ENCODE peak calls at places on chromosomes 2 and 18, in nine cellular contexts. One of them, this sample, is unnamed.

GRCh38 chr2:40016151-40016885 is 237.3 kb upstream of the THUMPD2 start:
- DNase-seq in Kasumi-1: no peak
- DNase-seq in body of pancreas: no peak
- DNase-seq in HS-27A: no peak
- DNase-seq in stimulated activated CD8-positive, alpha-beta memory T cell treated with anti-CD3 and anti-CD28 coated beads, Interleukin-15, amount 100 ng/mL, for 24 hours: no peak
- DNase-seq in pancreas: no peak
- DNase-seq in neural progenitor cell: no peak
- DNase-seq in CD8-positive, alpha-beta memory T cell: no peak
- DNase-seq in heart right ventricle: no peak
- DNase-seq in this sample: no peak

GRCh38 chr18:55106466-55106865 is 147.2 kb upstream of the CCDC68 start:
- DNase-seq in Kasumi-1: no peak
- DNase-seq in body of pancreas: no peak
- DNase-seq in HS-27A: no peak
- DNase-seq in stimulated activated CD8-positive, alpha-beta memory T cell treated with anti-CD3 and anti-CD28 coated beads, Interleukin-15, amount 100 ng/mL, for 24 hours: no peak
- DNase-seq in pancreas: no peak
- DNase-seq in neural progenitor cell: no peak
- DNase-seq in CD8-positive, alpha-beta memory T cell: no peak
- DNase-seq in heart right ventricle: no peak
- DNase-seq in this sample: no peak

GRCh38 chr2:158414538-158414937 is 42.0 kb downstream of the CCDC148 start:
- DNase-seq in Kasumi-1: no peak
- DNase-seq in body of pancreas: no peak
- DNase-seq in HS-27A: peak; percentile 69
- DNase-seq in stimulated activated CD8-positive, alpha-beta memory T cell treated with anti-CD3 and anti-CD28 coated beads, Interleukin-15, amount 100 ng/mL, for 24 hours: no peak
- DNase-seq in pancreas: no peak
- DNase-seq in neural progenitor cell: no peak
- DNase-seq in CD8-positive, alpha-beta memory T cell: no peak
- DNase-seq in heart right ventricle: no peak
- DNase-seq in this sample: no peak

GRCh38 chr2:188629890-188630483 is 338.3 kb downstream of the GULP1 start:
- DNase-seq in Kasumi-1: no peak
- DNase-seq in body of pancreas: no peak
- DNase-seq in HS-27A: no peak
- DNase-seq in stimulated activated CD8-positive, alpha-beta memory T cell treated with anti-CD3 and anti-CD28 coated beads, Interleukin-15, amount 100 ng/mL, for 24 hours: no peak
- DNase-seq in pancreas: no peak
- DNase-seq in neural progenitor cell: peak; percentile 3
- DNase-seq in CD8-positive, alpha-beta memory T cell: no peak
- DNase-seq in heart right ventricle: no peak
- DNase-seq in this sample: no peak

GRCh38 chr2:17851731-17852585 is 26.5 kb upstream of the KCNS3 start:
- DNase-seq in Kasumi-1: peak; percentile 60
- DNase-seq in body of pancreas: peak; percentile 61
- DNase-seq in HS-27A: peak; percentile 36
- DNase-seq in stimulated activated CD8-positive, alpha-beta memory T cell treated with anti-CD3 and anti-CD28 coated beads, Interleukin-15, amount 100 ng/mL, for 24 hours: no peak
- DNase-seq in pancreas: peak; percentile 11
- DNase-seq in neural progenitor cell: peak; percentile 85
- DNase-seq in CD8-positive, alpha-beta memory T cell: no peak
- DNase-seq in heart right ventricle: peak; percentile 52
- DNase-seq in this sample: peak; percentile 70

GRCh38 chr18:80097201-80097600 is 11.9 kb upstream of the ADNP2 start:
- DNase-seq in Kasumi-1: no peak
- DNase-seq in body of pancreas: no peak
- DNase-seq in HS-27A: no peak
- DNase-seq in stimulated activated CD8-positive, alpha-beta memory T cell treated with anti-CD3 and anti-CD28 coated beads, Interleukin-15, amount 100 ng/mL, for 24 hours: no peak
- DNase-seq in pancreas: no peak
- DNase-seq in neural progenitor cell: no peak
- DNase-seq in CD8-positive, alpha-beta memory T cell: no peak
- DNase-seq in heart right ventricle: no peak
- DNase-seq in this sample: no peak

GRCh38 chr2:159086332-159086731 is 117.9 kb downstream of the TANC1 start:
- DNase-seq in Kasumi-1: no peak
- DNase-seq in body of pancreas: no peak
- DNase-seq in HS-27A: no peak
- DNase-seq in stimulated activated CD8-positive, alpha-beta memory T cell treated with anti-CD3 and anti-CD28 coated beads, Interleukin-15, amount 100 ng/mL, for 24 hours: no peak
- DNase-seq in pancreas: no peak
- DNase-seq in neural progenitor cell: no peak
- DNase-seq in CD8-positive, alpha-beta memory T cell: no peak
- DNase-seq in heart right ventricle: no peak
- DNase-seq in this sample: no peak

GRCh38 chr18:76588591-76589303 is 93.7 kb upstream of the ZNF516 start:
- DNase-seq in Kasumi-1: no peak
- DNase-seq in body of pancreas: no peak
- DNase-seq in HS-27A: no peak
- DNase-seq in stimulated activated CD8-positive, alpha-beta memory T cell treated with anti-CD3 and anti-CD28 coated beads, Interleukin-15, amount 100 ng/mL, for 24 hours: no peak
- DNase-seq in pancreas: no peak
- DNase-seq in neural progenitor cell: peak; percentile 27
- DNase-seq in CD8-positive, alpha-beta memory T cell: no peak
- DNase-seq in heart right ventricle: no peak
- DNase-seq in this sample: no peak

GRCh38 chr18:9925795-9926194 is 12.0 kb downstream of the VAPA start:
- DNase-seq in Kasumi-1: no peak
- DNase-seq in body of pancreas: no peak
- DNase-seq in HS-27A: no peak
- DNase-seq in stimulated activated CD8-positive, alpha-beta memory T cell treated with anti-CD3 and anti-CD28 coated beads, Interleukin-15, amount 100 ng/mL, for 24 hours: no peak
- DNase-seq in pancreas: no peak
- DNase-seq in neural progenitor cell: no peak
- DNase-seq in CD8-positive, alpha-beta memory T cell: no peak
- DNase-seq in heart right ventricle: no peak
- DNase-seq in this sample: no peak

GRCh38 chr18:59660976-59661743 is 36.1 kb downstream of the CCBE1 start:
- DNase-seq in Kasumi-1: no peak
- DNase-seq in body of pancreas: no peak
- DNase-seq in HS-27A: no peak
- DNase-seq in stimulated activated CD8-positive, alpha-beta memory T cell treated with anti-CD3 and anti-CD28 coated beads, Interleukin-15, amount 100 ng/mL, for 24 hours: no peak
- DNase-seq in pancreas: no peak
- DNase-seq in neural progenitor cell: no peak
- DNase-seq in CD8-positive, alpha-beta memory T cell: no peak
- DNase-seq in heart right ventricle: no peak
- DNase-seq in this sample: no peak

GRCh38 chr2:160538559-160539355 is 45.1 kb upstream of the RBMS1 start:
- DNase-seq in Kasumi-1: no peak
- DNase-seq in body of pancreas: no peak
- DNase-seq in HS-27A: no peak
- DNase-seq in stimulated activated CD8-positive, alpha-beta memory T cell treated with anti-CD3 and anti-CD28 coated beads, Interleukin-15, amount 100 ng/mL, for 24 hours: no peak
- DNase-seq in pancreas: no peak
- DNase-seq in neural progenitor cell: no peak
- DNase-seq in CD8-positive, alpha-beta memory T cell: no peak
- DNase-seq in heart right ventricle: peak; percentile 78
- DNase-seq in this sample: no peak

GRCh38 chr2:105763076-105763475 is 18.4 kb downstream of the NCK2 start:
- DNase-seq in Kasumi-1: no peak
- DNase-seq in body of pancreas: no peak
- DNase-seq in HS-27A: no peak
- DNase-seq in stimulated activated CD8-positive, alpha-beta memory T cell treated with anti-CD3 and anti-CD28 coated beads, Interleukin-15, amount 100 ng/mL, for 24 hours: no peak
- DNase-seq in pancreas: no peak
- DNase-seq in neural progenitor cell: no peak
- DNase-seq in CD8-positive, alpha-beta memory T cell: no peak
- DNase-seq in heart right ventricle: no peak
- DNase-seq in this sample: no peak

GRCh38 chr2:119823734-119824334 is 64.1 kb downstream of the PTPN4 start:
- DNase-seq in Kasumi-1: peak; percentile 72
- DNase-seq in body of pancreas: peak; percentile 33
- DNase-seq in HS-27A: no peak
- DNase-seq in stimulated activated CD8-positive, alpha-beta memory T cell treated with anti-CD3 and anti-CD28 coated beads, Interleukin-15, amount 100 ng/mL, for 24 hours: no peak
- DNase-seq in pancreas: no peak
- DNase-seq in neural progenitor cell: peak; percentile 54
- DNase-seq in CD8-positive, alpha-beta memory T cell: peak; percentile 31
- DNase-seq in heart right ventricle: no peak
- DNase-seq in this sample: peak; percentile 15

GRCh38 chr2:216164087-216164486 is 54.9 kb downstream of the XRCC5 start:
- DNase-seq in Kasumi-1: no peak
- DNase-seq in body of pancreas: no peak
- DNase-seq in HS-27A: no peak
- DNase-seq in stimulated activated CD8-positive, alpha-beta memory T cell treated with anti-CD3 and anti-CD28 coated beads, Interleukin-15, amount 100 ng/mL, for 24 hours: no peak
- DNase-seq in pancreas: no peak
- DNase-seq in neural progenitor cell: no peak
- DNase-seq in CD8-positive, alpha-beta memory T cell: no peak
- DNase-seq in heart right ventricle: no peak
- DNase-seq in this sample: no peak

GRCh38 chr2:236889081-236889780 is 196.5 kb upstream of the COPS8 start:
- DNase-seq in Kasumi-1: no peak
- DNase-seq in body of pancreas: peak; percentile 40
- DNase-seq in HS-27A: no peak
- DNase-seq in stimulated activated CD8-positive, alpha-beta memory T cell treated with anti-CD3 and anti-CD28 coated beads, Interleukin-15, amount 100 ng/mL, for 24 hours: no peak
- DNase-seq in pancreas: no peak
- DNase-seq in neural progenitor cell: no peak
- DNase-seq in CD8-positive, alpha-beta memory T cell: no peak
- DNase-seq in heart right ventricle: no peak
- DNase-seq in this sample: no peak